ENCODE peak calls at places on chromosomes 3 and 15, in five cellular contexts. O is caudate nucleus, V is fibroblast of the aortic adventitia, H is hippocampal formation, C is immature natural killer cell. Z is an unnamed sample.

GRCh38 chr3:53416530-53416929 is 69.2 kb upstream of the DCP1A start:
- DNase-seq in O (no peak), V (no peak), H (no peak), C (no peak), Z (no peak)

GRCh38 chr15:81311834-81312459 is 12.0 kb downstream of the STARD5 start:
- DNase-seq in O (no peak), V (no peak), H (peak), C (no peak), Z (peak)

GRCh38 chr3:143951351-143951971 is 20.2 kb upstream of the DIPK2A start:
- DNase-seq in O (peak), V (peak), H (peak), C (no peak), Z (peak)

GRCh38 chr15:66883322-66883911 is 181.4 kb downstream of the SMAD6 start:
- DNase-seq in O (peak), V (peak), H (peak), C (no peak), Z (peak)

GRCh38 chr15:74808073-74808839 is 4.4 kb upstream of the LMAN1L start:
- DNase-seq in O (no peak), V (no peak), H (no peak), C (no peak), Z (no peak)

GRCh38 chr15:33068007-33068441 is 126.5 kb downstream of the FMN1 start:
- DNase-seq in O (peak), V (no peak), H (no peak), C (peak), Z (peak)

GRCh38 chr15:31390029-31390428 is 63.4 kb downstream of the KLF13 start:
- DNase-seq in O (no peak), V (no peak), H (no peak), C (no peak), Z (no peak)

GRCh38 chr3:32420138-32420981 is 28.7 kb downstream of the CMTM7 start:
- DNase-seq in O (no peak), V (peak), H (no peak), C (no peak), Z (peak)

GRCh38 chr3:192487032-192487431 is 240.3 kb downstream of the FGF12 start:
- DNase-seq in O (no peak), V (no peak), H (no peak), C (no peak), Z (no peak)

GRCh38 chr3:102074951-102075350 is 225.6 kb downstream of the NFKBIZ start:
- DNase-seq in O (no peak), V (no peak), H (no peak), C (no peak), Z (no peak)

GRCh38 chr3:13072239-13073041 is 789 bp downstream of the IQSEC1 start:
- DNase-seq in O (peak), V (no peak), H (no peak), C (peak), Z (no peak)

GRCh38 chr3:180391001-180391400 is 211.0 kb upstream of the TTC14 start:
- DNase-seq in O (no peak), V (peak), H (no peak), C (no peak), Z (no peak)

GRCh38 chr15:63601026-63601726 is 4.0 kb downstream of the FBXL22 start:
- DNase-seq in O (no peak), V (peak), H (peak), C (peak), Z (peak)

GRCh38 chr3:41565003-41565402 is 365.7 kb downstream of the CTNNB1 start:
- DNase-seq in O (no peak), V (no peak), H (no peak), C (no peak), Z (no peak)

Z was measured in astrocyte of the spinal cord.